ENCODE peak calls at places on chromosomes 11 and 22, in nine cellular contexts. One of them, this sample, is unnamed.

GRCh38 chr11:72807021-72807693 is 7.1 kb upstream of the ATG16L2 start:
- DNase-seq in amniotic stem cell: no peak
- DNase-seq in NCI-H1092: no peak
- DNase-seq in NAMALWA: no peak
- DNase-seq in nephron progenitor cell: no peak
- DNase-seq in left lung: no peak
- DNase-seq in foreskin fibroblast: no peak
- DNase-seq in NCI-H1417: no peak
- DNase-seq in stimulated activated CD4-positive, alpha-beta T cell treated with anti-CD3 and anti-CD28 coated beads, Interleukin-2, amount 100 ng/mL, for 48 hours: no peak
- DNase-seq in this sample: no peak

GRCh38 chr11:65822760-65823528 is 10.8 kb upstream of the SNX32 start:
- DNase-seq in stimulated activated CD4-positive, alpha-beta T cell treated with anti-CD3 and anti-CD28 coated beads, Interleukin-2, amount 100 ng/mL, for 48 hours: no peak
- DNase-seq in foreskin fibroblast: no peak
- DNase-seq in NCI-H1092: peak
- DNase-seq in left lung: no peak
- DNase-seq in nephron progenitor cell: no peak
- DNase-seq in NCI-H1417: no peak
- DNase-seq in amniotic stem cell: no peak
- DNase-seq in NAMALWA: no peak
- DNase-seq in this sample: peak

GRCh38 chr11:23976369-23976768 is 520.5 kb upstream of the LUZP2 start:
- DNase-seq in NCI-H1092: no peak
- DNase-seq in nephron progenitor cell: no peak
- DNase-seq in left lung: no peak
- DNase-seq in amniotic stem cell: no peak
- DNase-seq in NCI-H1417: no peak
- DNase-seq in stimulated activated CD4-positive, alpha-beta T cell treated with anti-CD3 and anti-CD28 coated beads, Interleukin-2, amount 100 ng/mL, for 48 hours: no peak
- DNase-seq in foreskin fibroblast: no peak
- DNase-seq in NAMALWA: no peak
- DNase-seq in this sample: no peak

GRCh38 chr11:76680517-76681425 is 10.2 kb upstream of the LRRC32 start:
- DNase-seq in NAMALWA: peak
- DNase-seq in stimulated activated CD4-positive, alpha-beta T cell treated with anti-CD3 and anti-CD28 coated beads, Interleukin-2, amount 100 ng/mL, for 48 hours: peak
- DNase-seq in amniotic stem cell: peak
- DNase-seq in NCI-H1417: peak
- DNase-seq in foreskin fibroblast: peak
- DNase-seq in left lung: peak
- DNase-seq in nephron progenitor cell: peak
- DNase-seq in NCI-H1092: peak
- DNase-seq in this sample: peak

GRCh38 chr11:15258433-15259350 is 144.0 kb downstream of the INSC start:
- DNase-seq in nephron progenitor cell: no peak
- DNase-seq in stimulated activated CD4-positive, alpha-beta T cell treated with anti-CD3 and anti-CD28 coated beads, Interleukin-2, amount 100 ng/mL, for 48 hours: no peak
- DNase-seq in NCI-H1092: peak
- DNase-seq in amniotic stem cell: no peak
- DNase-seq in NCI-H1417: peak
- DNase-seq in left lung: no peak
- DNase-seq in NAMALWA: peak
- DNase-seq in foreskin fibroblast: peak
- DNase-seq in this sample: no peak

GRCh38 chr11:46461461-46461927 is 69.9 kb upstream of the CHRM4 start:
- DNase-seq in left lung: no peak
- DNase-seq in stimulated activated CD4-positive, alpha-beta T cell treated with anti-CD3 and anti-CD28 coated beads, Interleukin-2, amount 100 ng/mL, for 48 hours: no peak
- DNase-seq in foreskin fibroblast: no peak
- DNase-seq in NCI-H1092: no peak
- DNase-seq in NCI-H1417: no peak
- DNase-seq in nephron progenitor cell: no peak
- DNase-seq in NAMALWA: no peak
- DNase-seq in amniotic stem cell: no peak
- DNase-seq in this sample: no peak

GRCh38 chr22:35489225-35489624 is 51.4 kb upstream of the RASD2 start:
- DNase-seq in stimulated activated CD4-positive, alpha-beta T cell treated with anti-CD3 and anti-CD28 coated beads, Interleukin-2, amount 100 ng/mL, for 48 hours: no peak
- DNase-seq in nephron progenitor cell: no peak
- DNase-seq in amniotic stem cell: no peak
- DNase-seq in NCI-H1092: peak
- DNase-seq in NAMALWA: no peak
- DNase-seq in NCI-H1417: peak
- DNase-seq in foreskin fibroblast: no peak
- DNase-seq in left lung: no peak
- DNase-seq in this sample: no peak

GRCh38 chr22:49788492-49788891 is 39.2 kb downstream of the BRD1 start:
- DNase-seq in amniotic stem cell: no peak
- DNase-seq in stimulated activated CD4-positive, alpha-beta T cell treated with anti-CD3 and anti-CD28 coated beads, Interleukin-2, amount 100 ng/mL, for 48 hours: no peak
- DNase-seq in NCI-H1092: no peak
- DNase-seq in NAMALWA: no peak
- DNase-seq in foreskin fibroblast: peak
- DNase-seq in left lung: peak
- DNase-seq in nephron progenitor cell: no peak
- DNase-seq in NCI-H1417: no peak
- DNase-seq in this sample: peak

GRCh38 chr22:23583836-23584235 is 3.7 kb upstream of the IGLL1 start:
- DNase-seq in NCI-H1417: no peak
- DNase-seq in amniotic stem cell: no peak
- DNase-seq in foreskin fibroblast: no peak
- DNase-seq in NCI-H1092: no peak
- DNase-seq in left lung: no peak
- DNase-seq in stimulated activated CD4-positive, alpha-beta T cell treated with anti-CD3 and anti-CD28 coated beads, Interleukin-2, amount 100 ng/mL, for 48 hours: no peak
- DNase-seq in nephron progenitor cell: no peak
- DNase-seq in NAMALWA: peak
- DNase-seq in this sample: no peak

GRCh38 chr11:64691543-64691942 is 31.5 kb downstream of the NRXN2 start:
- DNase-seq in NCI-H1092: no peak
- DNase-seq in amniotic stem cell: no peak
- DNase-seq in foreskin fibroblast: no peak
- DNase-seq in stimulated activated CD4-positive, alpha-beta T cell treated with anti-CD3 and anti-CD28 coated beads, Interleukin-2, amount 100 ng/mL, for 48 hours: no peak
- DNase-seq in NAMALWA: no peak
- DNase-seq in nephron progenitor cell: no peak
- DNase-seq in left lung: no peak
- DNase-seq in NCI-H1417: no peak
- DNase-seq in this sample: no peak

GRCh38 chr11:58394195-58394594 is 12.5 kb downstream of the OR5B3 start:
- DNase-seq in NCI-H1417: no peak
- DNase-seq in NCI-H1092: no peak
- DNase-seq in nephron progenitor cell: no peak
- DNase-seq in amniotic stem cell: no peak
- DNase-seq in foreskin fibroblast: peak
- DNase-seq in stimulated activated CD4-positive, alpha-beta T cell treated with anti-CD3 and anti-CD28 coated beads, Interleukin-2, amount 100 ng/mL, for 48 hours: no peak
- DNase-seq in left lung: no peak
- DNase-seq in NAMALWA: no peak
- DNase-seq in this sample: no peak

GRCh38 chr11:26950260-26950719 is 43.6 kb upstream of the FIBIN start:
- DNase-seq in foreskin fibroblast: peak
- DNase-seq in left lung: peak
- DNase-seq in NAMALWA: no peak
- DNase-seq in stimulated activated CD4-positive, alpha-beta T cell treated with anti-CD3 and anti-CD28 coated beads, Interleukin-2, amount 100 ng/mL, for 48 hours: no peak
- DNase-seq in NCI-H1417: no peak
- DNase-seq in NCI-H1092: no peak
- DNase-seq in amniotic stem cell: no peak
- DNase-seq in nephron progenitor cell: no peak
- DNase-seq in this sample: peak

GRCh38 chr22:26170795-26171194 is 1.5 kb downstream of the SEZ6L start:
- DNase-seq in foreskin fibroblast: no peak
- DNase-seq in stimulated activated CD4-positive, alpha-beta T cell treated with anti-CD3 and anti-CD28 coated beads, Interleukin-2, amount 100 ng/mL, for 48 hours: no peak
- DNase-seq in NCI-H1417: peak
- DNase-seq in amniotic stem cell: no peak
- DNase-seq in NCI-H1092: peak
- DNase-seq in left lung: no peak
- DNase-seq in NAMALWA: no peak
- DNase-seq in nephron progenitor cell: peak
- DNase-seq in this sample: no peak

GRCh38 chr11:114395776-114396175 is 4.5 kb downstream of the C11orf71 start:
- DNase-seq in NCI-H1092: no peak
- DNase-seq in nephron progenitor cell: no peak
- DNase-seq in left lung: no peak
- DNase-seq in foreskin fibroblast: no peak
- DNase-seq in stimulated activated CD4-positive, alpha-beta T cell treated with anti-CD3 and anti-CD28 coated beads, Interleukin-2, amount 100 ng/mL, for 48 hours: no peak
- DNase-seq in NCI-H1417: no peak
- DNase-seq in amniotic stem cell: no peak
- DNase-seq in NAMALWA: peak
- DNase-seq in this sample: no peak

GRCh38 chr11:96097844-96098421 is 174.0 kb upstream of the MTMR2 start:
- DNase-seq in NAMALWA: no peak
- DNase-seq in NCI-H1092: no peak
- DNase-seq in foreskin fibroblast: no peak
- DNase-seq in NCI-H1417: no peak
- DNase-seq in left lung: no peak
- DNase-seq in amniotic stem cell: no peak
- DNase-seq in stimulated activated CD4-positive, alpha-beta T cell treated with anti-CD3 and anti-CD28 coated beads, Interleukin-2, amount 100 ng/mL, for 48 hours: no peak
- DNase-seq in nephron progenitor cell: no peak
- DNase-seq in this sample: no peak

GRCh38 chr22:41690476-41690875 is 1.8 kb upstream of the SNU13 start:
- DNase-seq in NCI-H1417: no peak
- DNase-seq in foreskin fibroblast: no peak
- DNase-seq in amniotic stem cell: no peak
- DNase-seq in NAMALWA: no peak
- DNase-seq in stimulated activated CD4-positive, alpha-beta T cell treated with anti-CD3 and anti-CD28 coated beads, Interleukin-2, amount 100 ng/mL, for 48 hours: no peak
- DNase-seq in left lung: no peak
- DNase-seq in NCI-H1092: no peak
- DNase-seq in nephron progenitor cell: no peak
- DNase-seq in this sample: no peak

GRCh38 chr11:73236205-73236765 is 18.2 kb downstream of the P2RY2 start:
- DNase-seq in amniotic stem cell: no peak
- DNase-seq in NCI-H1417: no peak
- DNase-seq in left lung: no peak
- DNase-seq in nephron progenitor cell: no peak
- DNase-seq in stimulated activated CD4-positive, alpha-beta T cell treated with anti-CD3 and anti-CD28 coated beads, Interleukin-2, amount 100 ng/mL, for 48 hours: no peak
- DNase-seq in NAMALWA: no peak
- DNase-seq in foreskin fibroblast: no peak
- DNase-seq in NCI-H1092: no peak
- DNase-seq in this sample: no peak

GRCh38 chr22:26968873-26969272 is 311.5 kb downstream of the MIAT start:
- DNase-seq in nephron progenitor cell: no peak
- DNase-seq in stimulated activated CD4-positive, alpha-beta T cell treated with anti-CD3 and anti-CD28 coated beads, Interleukin-2, amount 100 ng/mL, for 48 hours: no peak
- DNase-seq in amniotic stem cell: no peak
- DNase-seq in NCI-H1092: no peak
- DNase-seq in foreskin fibroblast: no peak
- DNase-seq in NAMALWA: no peak
- DNase-seq in NCI-H1417: no peak
- DNase-seq in left lung: no peak
- DNase-seq in this sample: no peak

GRCh38 chr11:65427691-65428577 is 5.3 kb downstream of the NEAT1 start:
- DNase-seq in stimulated activated CD4-positive, alpha-beta T cell treated with anti-CD3 and anti-CD28 coated beads, Interleukin-2, amount 100 ng/mL, for 48 hours: no peak
- DNase-seq in NCI-H1092: no peak
- DNase-seq in amniotic stem cell: no peak
- DNase-seq in NAMALWA: peak
- DNase-seq in left lung: peak
- DNase-seq in nephron progenitor cell: no peak
- DNase-seq in NCI-H1417: peak
- DNase-seq in foreskin fibroblast: peak
- DNase-seq in this sample: no peak

GRCh38 chr22:41425704-41426365 is 20.8 kb downstream of the TOB2 start:
- DNase-seq in amniotic stem cell: no peak
- DNase-seq in nephron progenitor cell: no peak
- DNase-seq in foreskin fibroblast: no peak
- DNase-seq in NCI-H1092: no peak
- DNase-seq in stimulated activated CD4-positive, alpha-beta T cell treated with anti-CD3 and anti-CD28 coated beads, Interleukin-2, amount 100 ng/mL, for 48 hours: no peak
- DNase-seq in NCI-H1417: no peak
- DNase-seq in NAMALWA: no peak
- DNase-seq in left lung: no peak
- DNase-seq in this sample: no peak

GRCh38 chr11:12125609-12126149 is 15.3 kb downstream of the MICAL2 start:
- DNase-seq in foreskin fibroblast: no peak
- DNase-seq in NCI-H1092: no peak
- DNase-seq in NCI-H1417: no peak
- DNase-seq in nephron progenitor cell: no peak
- DNase-seq in stimulated activated CD4-positive, alpha-beta T cell treated with anti-CD3 and anti-CD28 coated beads, Interleukin-2, amount 100 ng/mL, for 48 hours: no peak
- DNase-seq in amniotic stem cell: no peak
- DNase-seq in left lung: no peak
- DNase-seq in NAMALWA: no peak
- DNase-seq in this sample: no peak

GRCh38 chr22:25759825-25760231 is 17.8 kb downstream of the MYO18B start:
- DNase-seq in foreskin fibroblast: peak
- DNase-seq in NCI-H1092: no peak
- DNase-seq in nephron progenitor cell: no peak
- DNase-seq in NCI-H1417: no peak
- DNase-seq in stimulated activated CD4-positive, alpha-beta T cell treated with anti-CD3 and anti-CD28 coated beads, Interleukin-2, amount 100 ng/mL, for 48 hours: no peak
- DNase-seq in NAMALWA: no peak
- DNase-seq in left lung: no peak
- DNase-seq in amniotic stem cell: peak
- DNase-seq in this sample: no peak

GRCh38 chr22:17764036-17764435 is 10.2 kb downstream of the BID start:
- DNase-seq in left lung: no peak
- DNase-seq in nephron progenitor cell: no peak
- DNase-seq in stimulated activated CD4-positive, alpha-beta T cell treated with anti-CD3 and anti-CD28 coated beads, Interleukin-2, amount 100 ng/mL, for 48 hours: no peak
- DNase-seq in foreskin fibroblast: no peak
- DNase-seq in NCI-H1092: no peak
- DNase-seq in NAMALWA: no peak
- DNase-seq in NCI-H1417: no peak
- DNase-seq in amniotic stem cell: no peak
- DNase-seq in this sample: no peak

GRCh38 chr11:69121021-69121420 is 34.7 kb upstream of the SMIM38 start:
- DNase-seq in stimulated activated CD4-positive, alpha-beta T cell treated with anti-CD3 and anti-CD28 coated beads, Interleukin-2, amount 100 ng/mL, for 48 hours: no peak
- DNase-seq in NCI-H1417: no peak
- DNase-seq in amniotic stem cell: no peak
- DNase-seq in NAMALWA: no peak
- DNase-seq in left lung: no peak
- DNase-seq in foreskin fibroblast: no peak
- DNase-seq in NCI-H1092: no peak
- DNase-seq in nephron progenitor cell: no peak
- DNase-seq in this sample: peak

GRCh38 chr11:57406337-57406904 is 16.0 kb upstream of the PRG2 start:
- DNase-seq in NAMALWA: peak
- DNase-seq in amniotic stem cell: no peak
- DNase-seq in NCI-H1417: no peak
- DNase-seq in foreskin fibroblast: no peak
- DNase-seq in NCI-H1092: no peak
- DNase-seq in stimulated activated CD4-positive, alpha-beta T cell treated with anti-CD3 and anti-CD28 coated beads, Interleukin-2, amount 100 ng/mL, for 48 hours: peak
- DNase-seq in nephron progenitor cell: no peak
- DNase-seq in left lung: no peak
- DNase-seq in this sample: no peak

GRCh38 chr11:85027346-85027745 is 599.8 kb downstream of the DLG2 start:
- DNase-seq in foreskin fibroblast: no peak
- DNase-seq in stimulated activated CD4-positive, alpha-beta T cell treated with anti-CD3 and anti-CD28 coated beads, Interleukin-2, amount 100 ng/mL, for 48 hours: no peak
- DNase-seq in NCI-H1092: no peak
- DNase-seq in NCI-H1417: no peak
- DNase-seq in nephron progenitor cell: no peak
- DNase-seq in left lung: no peak
- DNase-seq in amniotic stem cell: no peak
- DNase-seq in NAMALWA: no peak
- DNase-seq in this sample: no peak

GRCh38 chr11:71490044-71490730 is 36.9 kb upstream of the KRTAP5-7 start:
- DNase-seq in NCI-H1092: no peak
- DNase-seq in foreskin fibroblast: no peak
- DNase-seq in nephron progenitor cell: no peak
- DNase-seq in stimulated activated CD4-positive, alpha-beta T cell treated with anti-CD3 and anti-CD28 coated beads, Interleukin-2, amount 100 ng/mL, for 48 hours: no peak
- DNase-seq in NAMALWA: no peak
- DNase-seq in amniotic stem cell: no peak
- DNase-seq in NCI-H1417: no peak
- DNase-seq in left lung: no peak
- DNase-seq in this sample: no peak

GRCh38 chr11:116529210-116529609 is 243.6 kb downstream of the BUD13 start:
- DNase-seq in NCI-H1417: no peak
- DNase-seq in NCI-H1092: no peak
- DNase-seq in NAMALWA: no peak
- DNase-seq in nephron progenitor cell: no peak
- DNase-seq in amniotic stem cell: no peak
- DNase-seq in foreskin fibroblast: no peak
- DNase-seq in stimulated activated CD4-positive, alpha-beta T cell treated with anti-CD3 and anti-CD28 coated beads, Interleukin-2, amount 100 ng/mL, for 48 hours: no peak
- DNase-seq in left lung: no peak
- DNase-seq in this sample: no peak

GRCh38 chr11:46416656-46417055 is 25.1 kb upstream of the CHRM4 start:
- DNase-seq in foreskin fibroblast: no peak
- DNase-seq in amniotic stem cell: no peak
- DNase-seq in nephron progenitor cell: no peak
- DNase-seq in NCI-H1417: no peak
- DNase-seq in stimulated activated CD4-positive, alpha-beta T cell treated with anti-CD3 and anti-CD28 coated beads, Interleukin-2, amount 100 ng/mL, for 48 hours: no peak
- DNase-seq in left lung: no peak
- DNase-seq in NCI-H1092: no peak
- DNase-seq in NAMALWA: no peak
- DNase-seq in this sample: no peak

GRCh38 chr11:20337526-20338154 is 25.9 kb upstream of the HTATIP2 start:
- DNase-seq in NAMALWA: peak
- DNase-seq in nephron progenitor cell: peak
- DNase-seq in foreskin fibroblast: no peak
- DNase-seq in left lung: no peak
- DNase-seq in stimulated activated CD4-positive, alpha-beta T cell treated with anti-CD3 and anti-CD28 coated beads, Interleukin-2, amount 100 ng/mL, for 48 hours: no peak
- DNase-seq in amniotic stem cell: no peak
- DNase-seq in NCI-H1417: peak
- DNase-seq in NCI-H1092: peak
- DNase-seq in this sample: no peak

GRCh38 chr11:96238563-96239166 is 104.3 kb downstream of the MAML2 start:
- DNase-seq in NCI-H1417: peak
- DNase-seq in stimulated activated CD4-positive, alpha-beta T cell treated with anti-CD3 and anti-CD28 coated beads, Interleukin-2, amount 100 ng/mL, for 48 hours: no peak
- DNase-seq in foreskin fibroblast: no peak
- DNase-seq in NCI-H1092: no peak
- DNase-seq in NAMALWA: no peak
- DNase-seq in left lung: no peak
- DNase-seq in nephron progenitor cell: no peak
- DNase-seq in amniotic stem cell: no peak
- DNase-seq in this sample: no peak